ENCODE peak calls at places on chromosome 7, in five cellular contexts. One of them, this sample, is unnamed. For H3K4me1, H3K9me3 and H3K36me3, the result is how much of the 10 kb centered on the place peaks cover.

GRCh38 chr7:46315891-46316290 is 394.8 kb upstream of the IGFBP3 start:
- DNase-seq in suprapubic skin: no peak
- DNase-seq in adipocyte: peak
- DNase-seq in testis: no peak
- DNase-seq in IMR-90: peak
- DNase-seq in this sample: no peak

GRCh38 chr7:91383186-91383585 is 119.0 kb downstream of the FZD1 start:
- DNase-seq in suprapubic skin: no peak
- DNase-seq in adipocyte: peak
- DNase-seq in testis: no peak
- DNase-seq in IMR-90: peak
- DNase-seq in this sample: no peak

GRCh38 chr7:135855836-135856235 is 107.2 kb upstream of the FAM180A start:
- DNase-seq in suprapubic skin: no peak
- DNase-seq in adipocyte: peak
- DNase-seq in testis: no peak
- DNase-seq in IMR-90: no peak
- DNase-seq in this sample: peak

GRCh38 chr7:30710669-30711068 is 28.4 kb upstream of the CRHR2 start:
- DNase-seq in suprapubic skin: no peak
- DNase-seq in adipocyte: no peak
- DNase-seq in testis: no peak
- DNase-seq in IMR-90: no peak
- DNase-seq in this sample: no peak

GRCh38 chr7:129843982-129844840 is 108.5 kb downstream of the UBE2H start:
- DNase-seq in suprapubic skin: no peak
- DNase-seq in adipocyte: no peak
- DNase-seq in testis: no peak
- DNase-seq in IMR-90: no peak
- DNase-seq in this sample: no peak

GRCh38 chr7:75969182-75969581 is 25.2 kb downstream of the TMEM120A start:
- DNase-seq in suprapubic skin: peak
- DNase-seq in adipocyte: no peak
- DNase-seq in testis: no peak
- DNase-seq in IMR-90: no peak
- DNase-seq in this sample: no peak

GRCh38 chr7:105590793-105591192 is 9.5 kb upstream of the EFCAB10 start:
- DNase-seq in suprapubic skin: no peak
- DNase-seq in adipocyte: no peak
- DNase-seq in testis: no peak
- DNase-seq in IMR-90: no peak
- DNase-seq in this sample: no peak

GRCh38 chr7:136114966-136115762 is 138.0 kb upstream of the MTPN start:
- DNase-seq in suprapubic skin: no peak
- DNase-seq in adipocyte: peak
- DNase-seq in testis: peak
- DNase-seq in IMR-90: peak
- DNase-seq in this sample: peak

GRCh38 chr7:96135241-96135640 is 186.7 kb downstream of the SLC25A13 start:
- DNase-seq in suprapubic skin: no peak
- DNase-seq in adipocyte: no peak
- DNase-seq in testis: no peak
- DNase-seq in IMR-90: no peak
- DNase-seq in this sample: no peak

GRCh38 chr7:156160811-156161210 is 348.5 kb upstream of the SHH start:
- DNase-seq in suprapubic skin: no peak
- DNase-seq in adipocyte: no peak
- DNase-seq in testis: no peak
- DNase-seq in IMR-90: no peak
- DNase-seq in this sample: peak

GRCh38 chr7:100367676-100368613 is 5.3 kb upstream of the PILRA start:
- DNase-seq in suprapubic skin: no peak
- DNase-seq in adipocyte: no peak
- DNase-seq in testis: no peak
- DNase-seq in IMR-90: no peak
- DNase-seq in this sample: no peak

GRCh38 chr7:120860151-120860550 is 2.2 kb upstream of the TSPAN12 start:
- DNase-seq in suprapubic skin: no peak
- DNase-seq in adipocyte: no peak
- DNase-seq in testis: no peak
- DNase-seq in IMR-90: no peak
- DNase-seq in this sample: peak

GRCh38 chr7:105876964-105877601 is 684 bp upstream of the ATXN7L1 start:
- DNase-seq in suprapubic skin: peak
- DNase-seq in adipocyte: peak
- DNase-seq in testis: peak
- DNase-seq in IMR-90: peak
- DNase-seq in this sample: peak

DNA sequence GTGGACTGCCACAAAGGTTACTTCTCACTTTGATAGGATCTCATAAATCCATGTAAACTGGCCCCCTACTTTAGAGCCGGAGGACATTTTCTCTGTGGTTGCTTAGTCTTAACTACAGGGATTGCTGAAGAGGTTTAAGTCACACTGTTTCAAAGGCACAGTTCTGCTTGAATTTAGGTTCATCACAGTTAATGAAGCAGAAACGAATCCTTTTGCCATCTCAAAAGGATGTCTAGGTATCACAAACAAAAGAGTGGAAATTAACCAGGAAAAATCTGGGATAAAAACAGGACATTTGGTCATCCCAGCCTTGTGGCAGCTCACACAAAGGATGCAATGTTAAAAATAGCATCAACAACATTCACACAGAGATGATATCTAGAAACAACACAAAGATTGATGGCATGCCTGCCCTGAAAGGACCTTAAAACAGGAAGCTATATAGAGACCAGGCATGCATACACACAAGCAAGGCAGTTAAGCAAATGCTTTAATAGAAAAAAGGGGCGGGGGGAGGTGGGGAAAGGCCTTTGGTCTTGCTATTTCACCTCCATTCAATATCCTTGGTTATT is 74.0 kb downstream of the DOCK4 start:
- DNase-seq in suprapubic skin: no peak
- DNase-seq in adipocyte: no peak
- DNase-seq in testis: no peak
- DNase-seq in IMR-90: no peak
- DNase-seq in this sample: no peak
- H3K4me1 ChIP-seq in suprapubic skin: under half
- H3K4me1 ChIP-seq in adipocyte: under half
- H3K4me1 ChIP-seq in testis: under half
- H3K4me1 ChIP-seq in IMR-90: under half
- H3K4me1 ChIP-seq in this sample: under half

DNA sequence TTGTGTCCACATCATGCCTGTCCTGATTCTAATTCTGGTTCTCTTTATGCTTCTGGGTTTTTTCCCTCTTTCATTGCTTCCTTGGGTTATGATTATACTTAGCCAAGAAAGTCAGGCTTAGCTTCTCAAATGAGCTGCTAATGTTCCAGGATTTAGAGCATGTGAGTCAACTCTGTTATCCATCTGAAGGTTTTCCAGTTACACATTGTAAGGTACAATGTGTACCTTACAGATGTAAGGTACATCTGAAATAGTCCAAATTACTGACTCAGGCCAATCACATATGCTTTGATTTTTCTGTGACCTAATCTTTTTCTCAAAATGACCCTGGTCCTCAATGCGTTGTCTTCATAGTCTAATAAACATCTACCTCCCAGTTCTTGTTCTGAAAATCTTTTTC is 13.3 kb upstream of the MIOS start:
- DNase-seq in suprapubic skin: no peak
- DNase-seq in adipocyte: no peak
- DNase-seq in testis: no peak
- DNase-seq in IMR-90: no peak
- DNase-seq in this sample: no peak
- H3K9me3 ChIP-seq in suprapubic skin: under half
- H3K9me3 ChIP-seq in adipocyte: under half
- H3K9me3 ChIP-seq in testis: under half
- H3K9me3 ChIP-seq in IMR-90: under half
- H3K9me3 ChIP-seq in this sample: under half

GRCh38 chr7:93757421-93757820 is 133.1 kb downstream of the TFPI2 start:
- DNase-seq in suprapubic skin: no peak
- DNase-seq in adipocyte: no peak
- DNase-seq in testis: no peak
- DNase-seq in IMR-90: no peak
- DNase-seq in this sample: no peak
- H3K36me3 ChIP-seq in suprapubic skin: under half
- H3K36me3 ChIP-seq in adipocyte: under half
- H3K36me3 ChIP-seq in testis: under half
- H3K36me3 ChIP-seq in IMR-90: under half
- H3K36me3 ChIP-seq in this sample: under half

DNA sequence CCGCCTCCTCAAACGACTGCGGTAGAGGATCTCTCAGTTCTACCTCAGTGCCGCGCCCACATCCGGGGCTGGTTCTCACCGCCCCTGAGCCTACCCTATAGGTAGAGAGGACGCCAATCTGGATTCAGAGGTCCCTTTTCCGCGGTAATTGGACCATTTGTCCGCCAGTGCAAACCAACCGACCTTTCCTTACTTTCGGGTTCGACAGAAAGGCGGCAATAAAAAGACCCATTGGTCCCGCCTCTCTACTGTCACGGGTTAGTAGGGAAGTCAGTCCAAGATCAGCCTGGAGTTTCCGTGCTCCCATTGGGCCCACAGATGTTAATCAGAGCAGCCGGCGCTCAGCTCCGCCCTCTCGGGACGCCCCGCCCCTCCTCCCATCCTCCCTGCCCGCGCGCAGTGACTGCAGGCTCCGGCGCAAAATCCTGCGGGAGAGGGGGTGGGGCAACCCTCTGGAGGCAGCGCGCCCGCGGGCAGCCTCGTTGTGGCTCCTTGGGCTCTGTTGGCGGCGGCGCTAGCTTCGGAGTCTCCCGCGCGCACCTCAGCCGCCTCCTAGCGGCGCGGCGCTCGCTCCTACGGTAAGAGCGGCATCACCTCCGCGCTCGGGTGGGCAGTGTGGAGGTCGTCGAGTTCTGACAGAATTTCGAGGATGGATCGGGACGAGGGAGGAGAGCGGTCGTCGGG is at the start of the genes PHTF2 and TMEM60:
- DNase-seq in suprapubic skin: peak
- DNase-seq in adipocyte: peak
- DNase-seq in testis: peak
- DNase-seq in IMR-90: peak
- DNase-seq in this sample: peak
- H3K4me1 ChIP-seq in suprapubic skin: under half
- H3K4me1 ChIP-seq in adipocyte: under half
- H3K4me1 ChIP-seq in testis: under half
- H3K4me1 ChIP-seq in IMR-90: under half
- H3K4me1 ChIP-seq in this sample: under half

DNA sequence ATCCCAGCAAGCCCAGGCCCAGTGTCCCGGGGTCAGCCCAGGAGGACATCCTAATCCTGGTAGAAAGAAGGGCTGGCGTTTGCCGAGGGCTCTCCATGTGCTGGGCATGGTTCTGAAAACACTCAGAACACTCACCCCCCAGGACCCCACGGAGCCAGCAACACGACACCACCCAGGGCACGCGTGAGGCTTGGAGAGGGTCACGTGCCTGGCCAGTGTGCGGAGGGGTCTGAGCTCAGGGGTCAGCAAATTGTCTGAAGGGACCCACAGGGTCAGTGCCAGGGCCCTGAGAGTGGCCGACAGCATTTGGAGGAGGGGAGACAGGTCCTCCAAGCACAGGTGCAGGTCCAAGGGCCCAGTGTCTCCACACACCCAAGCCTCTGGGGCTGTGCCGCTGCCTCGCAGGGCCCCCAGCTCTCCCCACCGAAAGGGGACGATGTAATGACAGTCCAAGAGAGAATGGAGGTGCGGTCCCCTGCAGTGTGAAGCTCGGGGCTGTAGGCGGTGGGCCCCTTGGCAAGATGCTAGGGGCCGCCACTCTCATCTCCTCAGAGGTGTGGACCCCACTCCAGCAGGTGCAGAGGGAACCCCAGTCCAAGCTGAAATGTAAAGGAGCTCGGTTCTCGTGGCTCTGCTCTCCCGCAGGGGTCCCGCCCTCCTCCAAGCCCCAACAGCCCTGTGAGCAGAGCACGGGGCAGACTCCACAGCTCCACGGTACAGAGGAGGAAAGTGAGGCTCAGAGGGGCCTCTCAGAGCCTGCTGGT is 7.8 kb downstream of the FOXL3 start:
- DNase-seq in suprapubic skin: no peak
- DNase-seq in adipocyte: no peak
- DNase-seq in testis: no peak
- DNase-seq in IMR-90: no peak
- DNase-seq in this sample: no peak
- H3K9me3 ChIP-seq in suprapubic skin: under half
- H3K9me3 ChIP-seq in adipocyte: under half
- H3K9me3 ChIP-seq in testis: under half
- H3K9me3 ChIP-seq in IMR-90: under half
- H3K9me3 ChIP-seq in this sample: under half